ENCODE peak calls at places on chromosomes 3 and 15, in ten cellular contexts. A, J, S, P, K, I, E, C, F and D are unnamed samples.
A peak's percentile ranks its signal among the peaks of the same experiment; 100 is the strongest.

GRCh38 chr3:197186887-197187588 is 111.4 kb downstream of the DLG1 start:
- DNase-seq in F (peak; percentile 34), A (no peak), I (peak; percentile 76), K (no peak), C (peak; percentile 19), J (no peak), E (peak; percentile 66), S (no peak), P (no peak), D (peak; percentile 76)

GRCh38 chr3:4986175-4986610 is 7.0 kb downstream of the BHLHE40 start:
- DNase-seq in A (no peak), I (peak; percentile 65), C (no peak), J (no peak), P (no peak), E (peak; percentile 64), K (no peak), F (no peak), S (no peak), D (no peak)

GRCh38 chr15:68341851-68342336 is 64.3 kb downstream of the FEM1B start:
- DNase-seq in S (no peak), I (peak; percentile 30), F (no peak), C (no peak), A (no peak), K (no peak), P (no peak), J (no peak), E (peak; percentile 39), D (no peak)

GRCh38 chr3:47404420-47404819 is 23.6 kb downstream of the PTPN23 start:
- DNase-seq in K (no peak), S (no peak), F (no peak), P (no peak), E (no peak), J (no peak), A (no peak), I (no peak), C (no peak), D (peak; percentile 18)

GRCh38 chr3:20450611-20451010 is 264.6 kb upstream of the SGO1 start:
- DNase-seq in K (no peak), J (no peak), F (no peak), A (no peak), S (no peak), I (no peak), C (no peak), P (no peak), E (no peak), D (no peak)

GRCh38 chr15:40310001-40310959 is 2.5 kb upstream of the PLCB2 start:
- DNase-seq in S (peak; percentile 59), J (peak; percentile 62), F (peak; percentile 53), A (peak; percentile 71), E (peak; percentile 33), K (peak; percentile 84), C (peak; percentile 45), P (peak; percentile 92), I (peak; percentile 30), D (peak; percentile 57)

GRCh38 chr3:98968824-98969223 is 67.3 kb upstream of the DCBLD2 start:
- DNase-seq in J (no peak), S (no peak), F (no peak), A (no peak), E (no peak), I (no peak), K (no peak), C (no peak), P (no peak), D (no peak)

GRCh38 chr3:13618836-13619235 is 69.9 kb downstream of the FBLN2 start:
- DNase-seq in P (no peak), C (no peak), F (no peak), A (no peak), I (no peak), K (no peak), J (no peak), E (no peak), S (no peak), D (no peak)

GRCh38 chr15:73711526-73711925 is 27.3 kb downstream of the CD276 start:
- DNase-seq in P (no peak), F (no peak), K (no peak), C (no peak), E (no peak), J (no peak), A (peak; percentile 42), I (no peak), S (no peak), D (no peak)

GRCh38 chr15:73709671-73710070 is 25.5 kb downstream of the CD276 start:
- DNase-seq in P (no peak), K (no peak), A (no peak), I (no peak), J (no peak), F (no peak), S (no peak), C (no peak), E (no peak), D (no peak)

GRCh38 chr15:73714695-73715301 is 30.6 kb downstream of the CD276 start:
- DNase-seq in C (no peak), P (no peak), K (no peak), E (no peak), J (no peak), A (no peak), F (no peak), I (no peak), S (no peak), D (no peak)

GRCh38 chr15:73710321-73710720 is 26.1 kb downstream of the CD276 start:
- DNase-seq in E (no peak), A (no peak), J (no peak), F (no peak), P (no peak), C (no peak), K (no peak), I (no peak), S (no peak), D (no peak)

DNA sequence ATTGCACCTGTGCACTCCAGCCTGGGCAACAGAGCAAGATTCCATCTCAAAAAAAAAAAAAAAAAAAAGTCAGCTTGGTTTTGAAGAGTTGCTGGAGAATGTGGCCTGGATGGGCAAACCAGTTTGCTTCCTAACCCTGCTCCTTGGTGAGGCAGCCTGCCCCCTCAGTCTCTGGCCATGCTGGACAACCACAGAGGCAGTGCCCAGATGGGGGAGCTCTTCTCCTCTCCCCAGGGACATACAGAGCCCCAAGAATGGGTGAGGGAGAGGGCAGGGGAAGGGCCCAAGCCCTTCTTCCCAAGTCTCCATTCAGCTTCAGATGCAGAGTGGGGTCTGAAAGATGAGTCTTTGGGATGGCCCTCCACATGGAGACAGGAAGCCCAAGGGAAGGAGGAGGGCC is 27.9 kb downstream of the CD276 start:
- DNase-seq in K (no peak), A (no peak), J (no peak), S (no peak), E (no peak), I (no peak), C (no peak), F (no peak), P (peak; percentile 59), D (no peak)
- TF ChIP-seq CTCF in K (no peak), A (no peak), J (no peak), S (no peak), E (no peak), I (no peak), C (no peak), F (no peak), P (peak; percentile 45), D (no peak)

GRCh38 chr15:60594071-60594470 is 115.1 kb upstream of the ICE2 start:
- DNase-seq in K (no peak), J (no peak), S (no peak), F (no peak), C (no peak), P (no peak), E (no peak), A (no peak), I (no peak), D (no peak)

GRCh38 chr15:60591491-60592385 is 112.8 kb upstream of the ICE2 start:
- DNase-seq in P (peak; percentile 87), K (peak; percentile 48), A (peak; percentile 44), E (no peak), C (peak; percentile 54), F (peak; percentile 67), J (no peak), S (peak; percentile 34), I (no peak), D (peak; percentile 27)

GRCh38 chr15:60589728-60590127 is 110.8 kb upstream of the ICE2 start:
- DNase-seq in J (no peak), S (no peak), P (no peak), I (no peak), F (no peak), K (no peak), A (no peak), E (peak; percentile 21), C (no peak), D (no peak)

GRCh38 chr15:60590935-60591490 is 112.1 kb upstream of the ICE2 start:
- DNase-seq in K (peak; percentile 57), P (peak; percentile 88), A (peak; percentile 48), J (peak; percentile 51), E (peak; percentile 36), F (peak; percentile 56), S (peak; percentile 55), C (peak; percentile 67), I (peak; percentile 29), D (peak; percentile 42)

GRCh38 chr15:60592386-60593339 is 113.7 kb upstream of the ICE2 start:
- DNase-seq in K (peak; percentile 73), E (peak; percentile 68), S (peak; percentile 86), F (peak; percentile 88), J (peak; percentile 87), P (peak; percentile 94), I (peak; percentile 63), A (peak; percentile 90), C (peak; percentile 93), D (peak; percentile 72)
- TF ChIP-seq CTCF in K (peak; percentile 15), E (peak; percentile 22), S (no peak), F (peak; percentile 38), J (peak; percentile 23), P (peak; percentile 56), I (no peak), A (no peak), C (no peak), D (peak; percentile 25)

DNA sequence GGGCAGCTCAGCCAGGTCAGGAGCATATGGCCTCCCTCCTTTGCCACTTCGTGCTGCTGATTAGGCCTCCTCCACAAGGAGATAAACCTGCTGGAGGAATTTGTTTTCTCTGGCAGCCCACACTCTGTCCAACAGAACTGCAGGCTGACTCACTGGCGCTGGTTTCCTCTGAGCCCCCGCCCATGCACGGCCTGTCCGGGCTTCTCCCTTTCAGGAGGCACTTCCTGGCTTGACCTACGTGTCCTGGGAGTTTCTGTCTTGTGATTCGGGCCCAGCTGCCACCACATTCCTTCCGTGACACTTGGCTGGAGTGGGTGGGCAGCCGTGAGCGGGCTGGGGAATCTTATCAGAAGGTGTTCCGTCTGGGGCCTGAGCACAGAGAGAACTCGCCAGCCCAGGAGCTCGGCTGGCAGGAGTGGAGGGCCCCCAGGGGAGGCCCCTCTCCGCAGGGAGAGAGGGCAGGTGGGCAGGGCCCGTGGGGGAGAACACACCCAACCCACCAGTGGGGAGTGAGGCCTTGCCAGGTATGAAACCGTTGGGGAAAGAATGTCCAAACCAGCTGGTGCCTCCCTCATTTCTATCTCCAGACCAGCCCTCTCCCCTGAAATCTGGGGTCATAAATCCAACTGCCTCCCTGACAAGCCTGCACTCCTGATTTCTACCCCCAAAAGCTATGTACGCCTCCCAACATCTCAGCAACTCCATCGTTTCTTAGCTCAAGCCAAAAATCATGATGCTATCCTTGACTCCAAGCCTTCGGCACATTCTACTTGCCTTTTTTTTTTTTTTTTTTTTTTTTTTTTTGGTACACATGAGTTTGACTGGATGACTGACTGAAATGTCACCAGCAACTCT is 110.6 kb upstream of the MEF2A start:
- DNase-seq in A (peak; percentile 90), F (no peak), C (peak; percentile 81), J (peak; percentile 17), S (peak; percentile 89), E (peak; percentile 98), I (peak; percentile 93), K (no peak), P (peak; percentile 43), D (peak; percentile 98)
- TF ChIP-seq CTCF in A (no peak), F (no peak), C (no peak), J (no peak), S (no peak), E (no peak), I (no peak), K (no peak), P (no peak), D (no peak)

GRCh38 chr3:107271787-107272387 is 105.4 kb upstream of the CCDC54 start:
- DNase-seq in A (no peak), K (no peak), J (no peak), C (no peak), P (no peak), I (peak; percentile 63), E (peak; percentile 61), S (no peak), F (peak; percentile 17), D (peak; percentile 58)
- TF ChIP-seq CTCF in A (peak; percentile 63), K (peak; percentile 68), J (peak; percentile 83), C (peak; percentile 65), P (peak; percentile 85), I (peak; percentile 69), E (peak; percentile 78), S (peak; percentile 55), F (peak; percentile 56), D (peak; percentile 53)